ENCODE peak calls at places on chromosomes 13 and 19, in four cellular contexts. N is CD4-positive, alpha-beta T cell; L is GM23248; C is H9. R is an unnamed sample.

GRCh38 chr13:95209109-95209508 is 92.1 kb downstream of the ABCC4 start:
- DNase-seq in N (no peak), L (no peak), C (no peak), R (no peak)

GRCh38 chr13:33150146-33150545 is 133.9 kb downstream of the KL start:
- DNase-seq in N (no peak), L (peak; percentile 48), C (no peak), R (no peak)

GRCh38 chr13:110388141-110388943 is 81.3 kb downstream of the COL4A2 start:
- DNase-seq in N (no peak), L (peak; percentile 75), C (peak; percentile 66), R (no peak)

GRCh38 chr19:33871605-33872004 is 74.9 kb downstream of the KCTD15 start:
- DNase-seq in N (no peak), L (no peak), C (no peak), R (no peak)

GRCh38 chr13:21297452-21297851 is 121.0 kb downstream of the MRPL57 start:
- DNase-seq in N (no peak), L (peak; percentile 31), C (no peak), R (no peak)

GRCh38 chr19:3171894-3172679 is 6.5 kb upstream of the S1PR4 start:
- DNase-seq in N (no peak), L (peak; percentile 23), C (no peak), R (no peak)

GRCh38 chr19:49120868-49121267 is 1.5 kb downstream of the PPFIA3 start:
- DNase-seq in N (no peak), L (no peak), C (no peak), R (no peak)

GRCh38 chr19:10026744-10027143 is 13.5 kb downstream of the RDH8 start:
- DNase-seq in N (no peak), L (no peak), C (no peak), R (no peak)

GRCh38 chr13:79404985-79405384 is 1.1 kb downstream of the RBM26 start:
- DNase-seq in N (no peak), L (peak; percentile 50), C (no peak), R (no peak)

GRCh38 chr19:2797280-2797679 is 12.0 kb downstream of the THOP1 start:
- DNase-seq in N (no peak), L (no peak), C (no peak), R (no peak)

GRCh38 chr13:109154546-109154945 is 525.1 kb downstream of the MYO16 start:
- DNase-seq in N (no peak), L (no peak), C (no peak), R (no peak)

GRCh38 chr19:47719047-47719885 is 6.0 kb downstream of the EHD2 start:
- DNase-seq in N (no peak), L (peak; percentile 99), C (no peak), R (no peak)

GRCh38 chr13:26132756-26133155 is 80.9 kb upstream of the SHISA2 start:
- DNase-seq in N (no peak), L (peak; percentile 52), C (no peak), R (no peak)

GRCh38 chr13:39245688-39246087 is 207.4 kb downstream of the NHLRC3 start:
- DNase-seq in N (no peak), L (no peak), C (no peak), R (no peak)

GRCh38 chr13:31987535-31988170 is 43.9 kb upstream of the FRY start:
- DNase-seq in N (no peak), L (no peak), C (no peak), R (no peak)

GRCh38 chr19:5108123-5108613 is 139.3 kb downstream of the KDM4B start:
- DNase-seq in N (no peak), L (no peak), C (no peak), R (no peak)

GRCh38 chr19:51931921-51932320 is 4.6 kb downstream of the ZNF613 start:
- DNase-seq in N (no peak), L (no peak), C (no peak), R (no peak)

GRCh38 chr13:75357576-75358295 is 124.2 kb downstream of the TBC1D4 start:
- DNase-seq in N (peak; percentile 36), L (peak; percentile 78), C (peak; percentile 68), R (peak; percentile 6)

GRCh38 chr13:20332361-20333096 is 100.4 kb upstream of the GJB6 start:
- DNase-seq in N (no peak), L (peak; percentile 70), C (no peak), R (no peak)

GRCh38 chr19:28963481-28964245 is 249.3 kb downstream of the UQCRFS1 start:
- DNase-seq in N (no peak), L (no peak), C (no peak), R (no peak)

GRCh38 chr19:19538077-19538764 is at the start of gene CILP2:
- DNase-seq in N (peak; percentile 43), L (peak; percentile 53), C (peak; percentile 84), R (no peak)

GRCh38 chr13:50229935-50230334 is 214.7 kb downstream of the KCNRG start:
- DNase-seq in N (no peak), L (peak; percentile 13), C (no peak), R (no peak)

GRCh38 chr19:38685666-38686529 is 38.4 kb downstream of the ACTN4 start:
- DNase-seq in N (no peak), L (peak; percentile 78), C (peak; percentile 56), R (no peak)

GRCh38 chr13:18949489-18949761 is 232.2 kb downstream of the TUBA3C start:
- DNase-seq in N (no peak), L (no peak), C (no peak), R (no peak)

GRCh38 chr19:38710928-38711725 is 33.1 kb downstream of the CAPN12 start:
- DNase-seq in N (no peak), L (peak; percentile 38), C (no peak), R (no peak)

GRCh38 chr19:30152510-30153291 is 210.7 kb downstream of the URI1 start:
- DNase-seq in N (no peak), L (no peak), C (no peak), R (no peak)

GRCh38 chr19:8149261-8150094 is at the start of gene FBN3:
- DNase-seq in N (no peak), L (no peak), C (peak; percentile 70), R (no peak)

GRCh38 chr13:44181938-44182337 is 191.7 kb upstream of the SERP2 start:
- DNase-seq in N (no peak), L (no peak), C (no peak), R (no peak)

GRCh38 chr13:109707044-109707794 is 79.2 kb downstream of the IRS2 start:
- DNase-seq in N (no peak), L (no peak), C (no peak), R (no peak)

GRCh38 chr13:111399334-111399733 is 78.9 kb downstream of the TEX29 start:
- DNase-seq in N (no peak), L (no peak), C (peak; percentile 14), R (no peak)

GRCh38 chr19:9453953-9454352 is 18.6 kb upstream of the ZNF266 start:
- DNase-seq in N (no peak), L (no peak), C (no peak), R (no peak)

GRCh38 chr19:49889687-49890348 is 6.9 kb downstream of the IL4I1 start:
- DNase-seq in N (peak; percentile 75), L (peak; percentile 82), C (peak; percentile 93), R (peak; percentile 62)

DNA sequence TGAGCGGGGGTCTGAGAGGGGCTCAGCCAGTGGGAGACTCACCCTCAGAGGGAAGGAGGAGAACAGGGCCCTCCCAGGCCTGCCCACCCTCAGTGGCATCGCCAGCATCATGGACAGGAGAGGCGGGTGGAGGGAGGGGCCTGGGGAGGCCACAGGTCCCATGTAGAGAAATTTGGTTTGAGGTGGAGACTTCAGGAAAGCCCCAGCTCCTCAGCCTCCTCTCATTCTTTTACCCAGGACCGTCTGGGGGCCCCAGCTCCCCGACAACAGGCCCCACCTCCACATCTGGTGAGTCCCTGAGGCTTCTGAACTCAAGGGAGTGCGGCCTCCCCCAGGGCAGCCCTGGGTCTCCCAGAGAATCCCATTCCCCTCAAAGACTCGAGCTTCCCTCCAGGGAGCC is 3.1 kb downstream of the LILRB1 start:
- DNase-seq in N (no peak), L (no peak), C (no peak), R (no peak)
- H3K27ac ChIP-seq in N (no peak overlapping the region), L (no peak overlapping the region), C (no peak overlapping the region), R (no peak overlapping the region)

GRCh38 chr19:17755977-17756670 is 4.8 kb downstream of the FCHO1 start:
- DNase-seq in N (peak; percentile 35), L (no peak), C (peak; percentile 81), R (peak; percentile 33)

GRCh38 chr19:17761148-17761547 is 9.9 kb downstream of the FCHO1 start:
- DNase-seq in N (no peak), L (no peak), C (no peak), R (no peak)

GRCh38 chr19:17757125-17757524 is 5.8 kb downstream of the FCHO1 start:
- DNase-seq in N (no peak), L (peak; percentile 63), C (no peak), R (no peak)

GRCh38 chr19:17755533-17755885 is 4.2 kb downstream of the FCHO1 start:
- DNase-seq in N (no peak), L (no peak), C (no peak), R (no peak)

GRCh38 chr19:17758528-17758927 is 7.3 kb downstream of the FCHO1 start:
- DNase-seq in N (no peak), L (no peak), C (no peak), R (no peak)
- H3K27ac ChIP-seq in N (no peak overlapping the region), L (no peak overlapping the region), C (no peak overlapping the region), R (no peak overlapping the region)

DNA sequence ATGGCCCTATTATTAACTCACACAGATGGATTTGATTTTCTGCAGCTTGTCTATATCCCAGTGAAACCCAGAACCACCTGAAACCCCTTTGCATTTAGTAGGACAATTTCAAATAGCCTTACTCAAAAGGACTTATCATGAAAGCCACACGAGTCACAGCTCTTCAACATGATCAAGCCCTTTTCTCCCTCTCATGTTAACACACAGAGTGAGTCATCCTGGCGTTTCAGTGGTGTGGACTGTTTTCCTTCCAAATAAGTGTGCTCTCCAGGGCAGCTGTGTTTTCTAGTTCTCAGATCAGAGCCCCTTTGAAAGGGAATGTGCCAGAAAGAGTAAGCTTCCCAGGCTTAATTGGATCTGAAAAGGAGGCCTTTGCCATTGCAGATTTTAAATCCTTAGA is 51.4 kb downstream of the ERICH6B start:
- DNase-seq in N (no peak), L (peak; percentile 75), C (no peak), R (no peak)
- H3K27ac ChIP-seq in N (no peak overlapping the region), L (no peak overlapping the region), C (no peak overlapping the region), R (no peak overlapping the region)

GRCh38 chr13:27448308-27448707 is 2.1 kb downstream of the MTIF3 start:
- DNase-seq in N (no peak), L (no peak), C (no peak), R (no peak)
- H3K27ac ChIP-seq in N (peak overlapping the region; percentile 50), L (no peak overlapping the region), C (no peak overlapping the region), R (no peak overlapping the region)

DNA sequence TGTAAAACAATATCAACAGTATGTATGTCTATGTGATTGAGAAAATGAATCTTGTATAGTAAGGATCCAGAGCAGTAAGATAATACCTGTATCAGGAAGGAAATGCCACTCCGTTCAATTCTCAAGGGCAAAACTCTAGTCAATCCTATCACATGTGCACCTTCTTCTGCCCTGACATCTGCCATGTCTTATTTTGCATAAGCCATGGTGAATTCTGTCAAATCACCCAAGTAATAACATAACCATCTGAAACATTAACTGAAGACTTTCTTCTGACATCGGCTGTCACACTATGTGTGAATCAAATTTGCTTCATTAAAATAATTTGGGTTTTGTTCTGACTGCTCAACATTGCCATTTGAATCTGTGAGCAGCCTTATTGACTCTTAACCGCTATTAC is 91.2 kb downstream of the PCDH9 start:
- DNase-seq in N (no peak), L (no peak), C (no peak), R (no peak)
- H3K27ac ChIP-seq in N (no peak overlapping the region), L (no peak overlapping the region), C (no peak overlapping the region), R (no peak overlapping the region)

R was measured in CD8-positive, alpha-beta T cell.